ENCODE peak calls at places on chromosomes 16 and 17, in six cellular contexts. X is AG04449, Z is mammary epithelial cell, T is PC-3, Q is choroid plexus epithelial cell, B is epithelial cell of esophagus. H is an unnamed sample.
A peak's percentile ranks its signal among the peaks of the same experiment; 100 is the strongest.

GRCh38 chr17:35889818-35890773 is 9.9 kb upstream of the CCL5 start:
- DNase-seq in X (peak; percentile 36), Z (peak; percentile 57), T (no peak), Q (peak; percentile 88), B (peak; percentile 45), H (peak; percentile 28)

GRCh38 chr16:14436410-14436955 is 193.6 kb downstream of the PARN start:
- DNase-seq in X (no peak), Z (no peak), T (no peak), Q (no peak), B (no peak), H (no peak)

GRCh38 chr17:55434721-55435120 is 13.1 kb upstream of the MMD start:
- DNase-seq in X (no peak), Z (peak; percentile 36), T (no peak), Q (no peak), B (peak; percentile 44), H (no peak)

GRCh38 chr17:55421179-55421934 is at the start of gene MMD:
- DNase-seq in X (no peak), Z (peak; percentile 63), T (peak; percentile 34), Q (no peak), B (peak; percentile 46), H (no peak)

GRCh38 chr17:82097187-82097918 is 683 bp downstream of the FASN start:
- DNase-seq in X (no peak), Z (peak; percentile 34), T (peak; percentile 31), Q (peak; percentile 79), B (peak; percentile 35), H (no peak)

GRCh38 chr17:64406321-64407200 is 15.9 kb upstream of the PECAM1 start:
- DNase-seq in X (no peak), Z (no peak), T (peak; percentile 54), Q (peak; percentile 28), B (peak; percentile 13), H (no peak)

GRCh38 chr17:50928662-50929061 is 62.5 kb upstream of the TOB1 start:
- DNase-seq in X (no peak), Z (no peak), T (no peak), Q (no peak), B (peak; percentile 32), H (no peak)

GRCh38 chr17:9943343-9943742 is 38.3 kb upstream of the RCVRN start:
- DNase-seq in X (no peak), Z (no peak), T (no peak), Q (no peak), B (no peak), H (no peak)

GRCh38 chr16:62190426-62190825 is 154.2 kb upstream of the CDH8 start:
- DNase-seq in X (no peak), Z (peak; percentile 17), T (peak; percentile 33), Q (peak; percentile 1), B (peak; percentile 53), H (peak; percentile 4)

GRCh38 chr16:62194828-62195227 is 158.6 kb upstream of the CDH8 start:
- DNase-seq in X (no peak), Z (no peak), T (peak; percentile 9), Q (no peak), B (no peak), H (no peak)
- TF ChIP-seq CTCF in X (peak; percentile 1), Z (peak; percentile 26), T (peak; percentile 48), Q (no peak), B (no peak), H (no peak)

DNA sequence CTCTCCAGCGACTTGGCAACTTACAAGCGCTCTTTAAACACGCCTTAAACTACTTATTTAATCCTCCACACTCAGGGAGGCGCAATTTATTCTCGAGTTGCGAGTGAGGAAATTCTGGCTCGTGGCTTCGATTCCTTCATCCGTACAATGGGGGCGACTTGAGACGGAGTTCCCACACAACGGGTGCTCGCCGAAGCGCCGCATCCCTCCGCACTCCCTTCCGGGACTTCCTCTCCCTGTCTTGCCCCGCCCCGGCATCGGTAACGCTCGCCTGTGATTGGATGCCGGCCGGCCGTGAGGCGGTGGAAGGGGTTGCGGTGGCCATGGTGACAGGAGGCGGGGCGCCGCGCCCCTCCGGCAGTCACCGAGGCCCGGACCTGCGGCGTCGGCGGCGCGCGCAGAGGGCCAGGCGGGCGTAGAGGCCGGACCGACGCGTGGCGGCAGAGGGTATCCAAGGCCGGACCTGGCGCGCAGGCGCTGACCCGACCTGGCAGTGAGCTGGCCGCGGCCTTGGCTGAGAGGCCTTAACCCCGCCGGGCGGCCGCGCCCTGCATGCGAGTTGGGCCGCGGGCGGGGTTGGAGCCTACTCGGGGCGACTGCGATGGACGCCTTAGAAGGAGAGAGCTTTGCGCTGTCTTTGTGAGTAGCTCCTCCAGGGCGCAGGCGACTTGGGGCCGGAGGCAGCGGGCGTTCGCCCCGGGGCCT is at the start of gene ARL2BP:
- DNase-seq in X (peak; percentile 72), Z (peak; percentile 98), T (peak; percentile 95), Q (peak; percentile 98), B (peak; percentile 98), H (peak; percentile 81)
- TF ChIP-seq CTCF in X (no peak), Z (no peak), T (peak; percentile 42), Q (no peak), B (no peak), H (no peak)

GRCh38 chr17:6558932-6559752 is 2.8 kb upstream of the PITPNM3 start:
- DNase-seq in X (no peak), Z (no peak), T (no peak), Q (no peak), B (no peak), H (no peak)
- TF ChIP-seq CTCF in X (no peak), Z (no peak), T (peak; percentile 21), Q (no peak), B (no peak), H (no peak)

GRCh38 chr16:88634141-88634993 is 4.0 kb upstream of the IL17C start:
- DNase-seq in X (no peak), Z (peak; percentile 70), T (no peak), Q (peak; percentile 56), B (peak; percentile 54), H (no peak)

GRCh38 chr16:88636488-88637265 is 1.7 kb upstream of the IL17C start:
- DNase-seq in X (no peak), Z (no peak), T (no peak), Q (no peak), B (no peak), H (no peak)

GRCh38 chr16:88635671-88636070 is 2.7 kb upstream of the IL17C start:
- DNase-seq in X (no peak), Z (no peak), T (no peak), Q (no peak), B (no peak), H (no peak)

GRCh38 chr16:88633684-88634140 is 4.7 kb upstream of the IL17C start:
- DNase-seq in X (no peak), Z (peak; percentile 24), T (no peak), Q (peak; percentile 44), B (peak; percentile 57), H (no peak)

DNA sequence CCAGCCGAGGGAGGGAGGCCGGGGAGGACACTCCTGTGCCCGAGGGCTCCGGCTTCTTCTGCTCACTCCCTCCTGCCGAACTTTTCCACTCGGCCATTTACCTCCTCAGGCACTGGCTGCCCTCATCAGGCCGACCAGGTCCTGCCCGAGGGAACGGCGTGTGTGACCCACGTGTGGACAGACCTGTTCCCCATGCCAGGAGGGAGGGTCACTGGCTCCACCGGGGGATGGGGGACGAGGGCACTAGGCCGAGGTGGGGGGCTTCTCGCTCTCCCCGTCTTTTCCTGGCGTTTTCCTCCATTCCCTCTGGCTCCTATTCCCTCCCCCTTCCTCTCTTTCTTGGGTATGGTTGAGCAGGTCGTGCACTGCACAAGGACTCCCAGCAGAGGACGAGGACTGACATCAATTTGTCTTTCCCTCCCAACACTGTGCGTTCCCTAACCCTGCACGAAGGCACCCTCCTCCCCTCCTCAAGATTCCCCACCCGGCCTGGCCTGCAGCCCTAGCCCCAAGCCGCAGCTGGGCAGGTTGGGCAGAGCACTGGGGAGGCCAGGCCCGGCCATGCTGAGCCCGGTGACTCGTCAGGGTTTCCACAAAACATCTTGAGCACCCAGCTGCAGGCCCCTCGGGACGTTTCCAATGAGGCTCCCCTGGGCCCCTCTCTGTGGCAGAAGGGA is 3.2 kb upstream of the IL17C start:
- DNase-seq in X (no peak), Z (peak; percentile 24), T (no peak), Q (no peak), B (no peak), H (no peak)
- TF ChIP-seq CTCF in X (peak; percentile 16), Z (no peak), T (no peak), Q (no peak), B (no peak), H (no peak)

DNA sequence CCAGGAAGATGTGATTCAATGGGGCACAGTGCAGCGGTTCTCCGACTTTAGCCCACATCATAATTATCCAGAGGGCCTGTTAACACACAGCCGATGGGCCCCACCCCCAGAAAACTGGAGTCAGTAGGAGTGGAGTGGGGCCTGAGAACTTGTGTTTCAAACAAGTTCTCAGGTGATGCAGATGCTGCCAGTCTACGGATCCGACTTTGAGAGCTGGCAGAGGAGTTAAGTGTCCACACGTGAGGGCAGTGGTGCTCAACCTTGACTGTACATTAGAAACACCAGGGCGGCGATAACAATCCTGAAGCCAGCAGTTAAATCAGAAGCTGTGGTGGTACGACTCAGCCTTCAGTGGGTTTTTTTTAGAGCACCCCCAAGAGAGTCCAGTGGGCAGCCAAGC is 75.0 kb downstream of the GPRC5B start:
- DNase-seq in X (no peak), Z (no peak), T (no peak), Q (no peak), B (no peak), H (no peak)
- TF ChIP-seq CTCF in X (no peak), Z (no peak), T (no peak), Q (no peak), B (no peak), H (no peak)

DNA sequence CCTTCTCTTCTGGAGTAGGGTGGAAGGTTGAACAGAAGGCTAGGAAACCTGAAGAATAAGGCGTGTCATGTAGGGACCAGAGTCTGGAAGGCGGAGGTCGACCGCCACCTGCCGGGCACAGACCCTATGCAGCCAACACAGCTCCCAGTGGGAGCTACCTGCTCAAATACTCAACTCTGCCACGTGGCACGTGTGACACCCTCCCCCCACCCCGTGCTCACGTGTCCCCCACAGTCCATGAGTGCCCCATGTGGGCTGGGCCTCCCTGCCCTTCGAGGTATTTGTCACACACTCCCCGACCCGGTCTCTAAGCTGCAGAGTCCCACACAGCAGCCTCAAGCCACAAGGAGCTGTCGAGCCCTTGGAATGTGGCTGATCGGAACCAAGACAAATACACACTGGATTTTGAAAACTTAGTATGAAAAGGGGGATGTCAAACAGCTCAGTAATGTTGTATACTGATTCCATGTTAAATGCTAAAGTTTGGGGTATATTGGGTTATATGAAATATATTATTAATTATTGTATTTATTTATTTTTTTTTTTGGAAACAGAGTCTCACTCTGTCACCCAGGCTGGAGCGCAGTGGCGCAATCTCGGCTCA is 11.7 kb downstream of the HID1 start:
- DNase-seq in X (no peak), Z (peak; percentile 32), T (no peak), Q (peak; percentile 41), B (peak; percentile 84), H (no peak)
- TF ChIP-seq CTCF in X (peak; percentile 60), Z (peak; percentile 11), T (peak; percentile 13), Q (peak; percentile 49), B (peak; percentile 64), H (peak; percentile 72)

H was measured in retinal pigment epithelial cell.